ENCODE peak calls at places on chromosomes 6 and 20, in four cellular contexts. T, I, P and B are unnamed samples.

GRCh38 chr6:44522871-44523270 is 135.4 kb downstream of the CDC5L start:
- DNase-seq in T (no peak), I (no peak), P (no peak), B (no peak)

GRCh38 chr6:48111575-48111974 is 578 bp upstream of the PTCHD4 start:
- DNase-seq in T (no peak), I (no peak), P (no peak), B (no peak)

GRCh38 chr6:112618796-112619195 is 271.7 kb downstream of the RFPL4B start:
- DNase-seq in T (no peak), I (no peak), P (no peak), B (peak; percentile 36)

GRCh38 chr20:19074828-19075516 is 137.5 kb upstream of the SLC24A3 start:
- DNase-seq in T (no peak), I (no peak), P (peak; percentile 88), B (no peak)

GRCh38 chr6:62039602-62040001 is 246.4 kb downstream of the KHDRBS2 start:
- DNase-seq in T (no peak), I (no peak), P (no peak), B (no peak)

GRCh38 chr6:33929575-33930288 is 125.9 kb upstream of the MLN start:
- DNase-seq in T (no peak), I (no peak), P (no peak), B (no peak)

GRCh38 chr6:114638346-114638745 is 295.5 kb upstream of the HS3ST5 start:
- DNase-seq in T (no peak), I (no peak), P (no peak), B (peak; percentile 57)

GRCh38 chr6:12504325-12504966 is 212.1 kb upstream of the PHACTR1 start:
- DNase-seq in T (peak; percentile 45), I (peak; percentile 47), P (peak; percentile 32), B (peak; percentile 33)

GRCh38 chr6:6007311-6008113 is 787 bp upstream of the NRN1 start:
- DNase-seq in T (no peak), I (no peak), P (no peak), B (peak; percentile 58)

GRCh38 chr20:52049001-52049731 is 142.4 kb downstream of the ZFP64 start:
- DNase-seq in T (no peak), I (no peak), P (no peak), B (peak; percentile 46)

GRCh38 chr6:37607949-37608348 is 89.7 kb downstream of the MDGA1 start:
- DNase-seq in T (peak; percentile 42), I (peak; percentile 21), P (no peak), B (no peak)

GRCh38 chr20:46021361-46022359 is 7.4 kb upstream of the SLC12A5 start:
- DNase-seq in T (peak; percentile 96), I (peak; percentile 69), P (no peak), B (peak; percentile 98)

GRCh38 chr20:54272901-54273488 is 65.1 kb downstream of the PFDN4 start:
- DNase-seq in T (no peak), I (no peak), P (no peak), B (no peak)

GRCh38 chr6:158752613-158753012 is 66.6 kb downstream of the EZR start:
- DNase-seq in T (no peak), I (no peak), P (no peak), B (no peak)

GRCh38 chr6:15352884-15353283 is 107.0 kb downstream of the JARID2 start:
- DNase-seq in T (no peak), I (no peak), P (no peak), B (no peak)

GRCh38 chr6:23445157-23445710 is 680.8 kb upstream of the NRSN1 start:
- DNase-seq in T (no peak), I (no peak), P (no peak), B (no peak)

GRCh38 chr6:7587631-7588100 is 2.3 kb upstream of the SNRNP48 start:
- DNase-seq in T (peak; percentile 25), I (no peak), P (no peak), B (no peak)

GRCh38 chr6:116019428-116019827 is 41.3 kb downstream of the FRK start:
- DNase-seq in T (no peak), I (no peak), P (peak; percentile 85), B (no peak)

GRCh38 chr6:170125447-170126300 is 165.2 kb downstream of the DLL1 start:
- DNase-seq in T (no peak), I (no peak), P (no peak), B (no peak)

GRCh38 chr6:13787146-13787545 is 27.2 kb downstream of the MCUR1 start:
- DNase-seq in T (no peak), I (no peak), P (no peak), B (no peak)

GRCh38 chr6:13813621-13814175 is 659 bp downstream of the MCUR1 start:
- DNase-seq in T (peak; percentile 77), I (peak; percentile 84), P (no peak), B (peak; percentile 84)

GRCh38 chr6:43091592-43091991 is 15.5 kb downstream of the PTK7 start:
- DNase-seq in T (no peak), I (no peak), P (no peak), B (no peak)

GRCh38 chr6:10316327-10316726 is 98.5 kb downstream of the TFAP2A start:
- DNase-seq in T (peak; percentile 24), I (no peak), P (no peak), B (no peak)

GRCh38 chr20:58523916-58524315 is 8.7 kb upstream of the APCDD1L start:
- DNase-seq in T (no peak), I (no peak), P (no peak), B (no peak)

GRCh38 chr20:17911927-17912326 is 56.7 kb downstream of the SNX5 start:
- DNase-seq in T (no peak), I (no peak), P (no peak), B (no peak)

GRCh38 chr20:16036331-16036730 is 536.9 kb downstream of the KIF16B start:
- DNase-seq in T (no peak), I (no peak), P (no peak), B (no peak)

GRCh38 chr6:51459958-51460357 is 627.5 kb downstream of the PKHD1 start:
- DNase-seq in T (no peak), I (no peak), P (peak; percentile 73), B (no peak)

GRCh38 chr6:12012231-12012565 is at the start of gene HIVEP1:
- DNase-seq in T (no peak), I (no peak), P (no peak), B (peak; percentile 41)

GRCh38 chr6:73452107-73452461 is at the start of gene CGAS:
- DNase-seq in T (no peak), I (no peak), P (no peak), B (peak; percentile 68)

GRCh38 chr6:135830971-135831370 is 20.5 kb upstream of the PDE7B start:
- DNase-seq in T (no peak), I (no peak), P (no peak), B (no peak)
- TF ChIP-seq ETV6 in T (no peak), I (no peak), P (no peak), B (no peak)

DNA sequence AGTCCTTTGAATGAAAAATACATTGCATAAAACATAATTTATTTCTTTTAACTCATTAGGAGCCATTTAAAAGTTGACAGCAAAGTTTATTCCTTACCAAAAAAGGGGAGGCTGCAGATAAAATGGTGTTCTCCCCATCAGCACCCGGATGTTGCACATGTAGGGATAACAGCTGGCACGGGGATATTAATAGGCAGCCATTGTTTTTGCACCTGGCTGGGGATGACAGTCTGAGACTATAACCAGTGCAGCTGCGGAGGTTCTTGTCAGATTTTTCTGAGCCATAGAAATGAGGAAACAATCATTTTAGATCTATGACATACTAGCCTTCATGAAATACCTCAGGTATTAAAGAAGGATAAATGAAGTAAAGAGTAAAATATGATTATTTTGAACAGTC is 20.1 kb upstream of the HECA start:
- DNase-seq in T (no peak), I (no peak), P (no peak), B (no peak)
- TF ChIP-seq ETV6 in T (no peak), I (no peak), P (no peak), B (no peak)

GRCh38 chr6:142946181-142946923 is 1.4 kb upstream of the HIVEP2 start:
- DNase-seq in T (peak; percentile 76), I (peak; percentile 87), P (no peak), B (peak; percentile 96)

GRCh38 chr6:142945071-142945445 is at the start of gene HIVEP2:
- DNase-seq in T (peak; percentile 70), I (peak; percentile 78), P (no peak), B (peak; percentile 84)

GRCh38 chr6:142944126-142945066 is 580 bp downstream of the HIVEP2 start:
- DNase-seq in T (peak; percentile 55), I (peak; percentile 79), P (no peak), B (peak; percentile 77)

GRCh38 chr6:142946924-142947701 is 2.1 kb upstream of the HIVEP2 start:
- DNase-seq in T (peak; percentile 65), I (peak; percentile 67), P (no peak), B (peak; percentile 59)

GRCh38 chr6:142945446-142946180 is 637 bp upstream of the HIVEP2 start:
- DNase-seq in T (peak; percentile 53), I (no peak), P (no peak), B (peak; percentile 68)
- TF ChIP-seq ETV6 in T (no peak), I (no peak), P (no peak), B (no peak)

GRCh38 chr6:154931741-154932424 is 63.2 kb upstream of the TIAM2 start:
- DNase-seq in T (no peak), I (peak; percentile 41), P (no peak), B (no peak)
- TF ChIP-seq ETV6 in T (no peak), I (no peak), P (no peak), B (no peak)